ENCODE peak calls at places on chromosomes 16 and 17, in six cellular contexts. S, C, A, W, U and I are unnamed samples.

GRCh38 chr17:76079577-76080206 is 710 bp downstream of the ZACN start:
- DNase-seq in C (no peak), U (no peak), A (no peak), W (no peak), S (no peak), I (no peak)

GRCh38 chr16:31351937-31352315 is 3.0 kb upstream of the ITGAX start:
- DNase-seq in U (no peak), W (no peak), A (no peak), S (peak; percentile 32), C (no peak), I (no peak)

GRCh38 chr16:75310541-75310940 is 59.1 kb upstream of the BCAR1 start:
- DNase-seq in W (no peak), C (no peak), S (no peak), A (no peak), U (no peak), I (no peak)

GRCh38 chr17:81860756-81861568 is 627 bp upstream of the P4HB start:
- DNase-seq in A (peak; percentile 100), S (peak; percentile 100), U (peak; percentile 100), C (peak; percentile 99), W (peak; percentile 98), I (peak; percentile 100)

GRCh38 chr16:84804326-84804725 is 15.5 kb upstream of the CRISPLD2 start:
- DNase-seq in S (no peak), C (no peak), U (no peak), A (no peak), W (no peak), I (no peak)

GRCh38 chr17:44795421-44795820 is 34.7 kb downstream of the GJC1 start:
- DNase-seq in U (no peak), W (no peak), S (no peak), C (no peak), A (no peak), I (no peak)

GRCh38 chr16:2511128-2511785 is 2.5 kb upstream of the ATP6V0C start:
- DNase-seq in C (no peak), U (peak; percentile 86), A (peak; percentile 72), W (no peak), S (peak; percentile 70), I (no peak)

GRCh38 chr16:89449726-89450335 is 40.5 kb downstream of the ANKRD11 start:
- DNase-seq in W (no peak), S (peak; percentile 46), C (no peak), A (no peak), U (no peak), I (no peak)

GRCh38 chr16:63745456-63745855 is 1376.4 kb downstream of the CDH11 start:
- DNase-seq in A (no peak), W (no peak), S (no peak), U (no peak), C (no peak), I (no peak)

GRCh38 chr17:35291802-35292201 is 48.9 kb downstream of the SLFN5 start:
- DNase-seq in A (peak; percentile 49), C (no peak), W (no peak), U (no peak), S (peak; percentile 86), I (no peak)

GRCh38 chr16:63302841-63303240 is 1266.6 kb upstream of the CDH8 start:
- DNase-seq in U (no peak), A (no peak), C (no peak), W (no peak), S (no peak), I (no peak)

GRCh38 chr16:77059441-77059840 is 131.5 kb upstream of the MON1B start:
- DNase-seq in S (no peak), W (no peak), U (no peak), C (no peak), A (peak; percentile 7), I (no peak)

GRCh38 chr16:49521706-49522325 is 148.2 kb downstream of the C16orf78 start:
- DNase-seq in S (no peak), U (no peak), C (no peak), W (no peak), A (no peak), I (no peak)

GRCh38 chr17:71824671-71825070 is 296.1 kb upstream of the SOX9 start:
- DNase-seq in C (no peak), W (no peak), U (no peak), A (no peak), S (no peak), I (no peak)

GRCh38 chr16:87380875-87381274 is 2.7 kb downstream of the FBXO31 start:
- DNase-seq in S (peak; percentile 64), C (no peak), W (no peak), U (peak; percentile 34), A (peak; percentile 37), I (no peak)

GRCh38 chr17:29379084-29379811 is 10.9 kb upstream of the TAOK1 start:
- DNase-seq in S (peak; percentile 14), A (no peak), W (no peak), C (no peak), U (no peak), I (peak; percentile 29)

GRCh38 chr17:80658821-80659220 is 114.2 kb downstream of the RPTOR start:
- DNase-seq in U (no peak), C (no peak), A (no peak), W (no peak), S (no peak), I (no peak)

GRCh38 chr16:66515543-66516171 is 34.3 kb downstream of the TK2 start:
- DNase-seq in A (peak; percentile 73), W (no peak), U (peak; percentile 59), S (peak; percentile 80), C (no peak), I (no peak)

GRCh38 chr16:813204-813915 is 12.8 kb upstream of the GNG13 start:
- DNase-seq in U (peak; percentile 80), S (peak; percentile 72), W (peak; percentile 40), C (no peak), A (no peak), I (no peak)

GRCh38 chr17:64230551-64231408 is 32.3 kb downstream of the TEX2 start:
- DNase-seq in C (no peak), A (peak; percentile 97), S (peak; percentile 97), U (peak; percentile 73), W (no peak), I (no peak)

GRCh38 chr17:56715613-56716357 is 117.9 kb downstream of the C17orf67 start:
- DNase-seq in S (peak; percentile 92), U (peak; percentile 80), W (peak; percentile 67), A (peak; percentile 60), C (peak; percentile 31), I (peak; percentile 74)

GRCh38 chr16:27102701-27103575 is 36.2 kb downstream of the C16orf82 start:
- DNase-seq in U (no peak), S (no peak), C (no peak), W (no peak), A (no peak), I (no peak)

GRCh38 chr17:17412331-17412730 is 64.5 kb upstream of the MED9 start:
- DNase-seq in U (peak; percentile 56), C (no peak), A (peak; percentile 79), S (peak; percentile 87), W (no peak), I (no peak)

GRCh38 chr17:41586863-41587495 is at the start of gene KRT14:
- DNase-seq in U (no peak), A (no peak), S (no peak), C (no peak), W (no peak), I (no peak)

GRCh38 chr16:2776500-2777139 is 460 bp downstream of the ELOB start:
- DNase-seq in A (no peak), U (peak; percentile 57), W (no peak), C (no peak), S (peak; percentile 71), I (no peak)

GRCh38 chr16:24291932-24292331 is 35.8 kb downstream of the CACNG3 start:
- DNase-seq in U (no peak), S (no peak), C (no peak), A (no peak), W (no peak), I (no peak)

GRCh38 chr17:77352996-77353395 is 212.2 kb downstream of the SEC14L1 start:
- DNase-seq in C (no peak), W (no peak), S (no peak), A (no peak), U (peak; percentile 0), I (no peak)

GRCh38 chr16:61024180-61024900 is 1011.9 kb downstream of the CDH8 start:
- DNase-seq in C (no peak), U (no peak), S (no peak), A (no peak), W (no peak), I (no peak)

GRCh38 chr16:22073350-22073749 is 19.0 kb upstream of the VWA3A start:
- DNase-seq in S (peak; percentile 9), A (no peak), U (no peak), C (no peak), W (no peak), I (no peak)

GRCh38 chr17:82583720-82584234 is 64.2 kb downstream of the FOXK2 start:
- DNase-seq in U (no peak), S (no peak), C (no peak), A (no peak), W (no peak), I (no peak)

GRCh38 chr17:66468241-66469087 is 166.1 kb downstream of the PRKCA start:
- DNase-seq in U (no peak), W (no peak), C (no peak), A (peak; percentile 72), S (peak; percentile 24), I (no peak)

GRCh38 chr17:11302395-11302932 is 61.5 kb downstream of the SHISA6 start:
- DNase-seq in A (no peak), W (no peak), S (no peak), U (no peak), C (no peak), I (no peak)

GRCh38 chr16:26795184-26795583 is 271.5 kb upstream of the C16orf82 start:
- DNase-seq in U (no peak), A (no peak), S (no peak), W (no peak), C (no peak), I (no peak)

GRCh38 chr16:62585041-62585545 is 548.9 kb upstream of the CDH8 start:
- DNase-seq in W (no peak), S (no peak), U (no peak), A (no peak), C (no peak), I (no peak)

GRCh38 chr17:48593840-48594411 is 347 bp upstream of the HOXB5 start:
- DNase-seq in C (peak; percentile 63), W (peak; percentile 74), A (peak; percentile 96), S (peak; percentile 87), U (peak; percentile 91), I (peak; percentile 20)